ENCODE peak calls at places on chromosome 11, in four cellular contexts. One of them, this sample, is unnamed.
A peak's percentile ranks its signal among the peaks of the same experiment; 100 is the strongest.

GRCh38 chr11:102940714-102941588 is 14.6 kb downstream of the MMP13 start:
- DNase-seq in HFF-Myc: peak; percentile 70
- DNase-seq in adrenal gland: peak; percentile 52
- DNase-seq in fibroblast of the aortic adventitia: peak; percentile 85
- DNase-seq in this sample: peak; percentile 76

GRCh38 chr11:2298131-2298794 is 3.5 kb downstream of the C11orf21 start:
- DNase-seq in HFF-Myc: no peak
- DNase-seq in adrenal gland: no peak
- DNase-seq in fibroblast of the aortic adventitia: no peak
- DNase-seq in this sample: no peak

GRCh38 chr11:73199446-73199845 is 18.6 kb upstream of the P2RY2 start:
- DNase-seq in HFF-Myc: no peak
- DNase-seq in adrenal gland: no peak
- DNase-seq in fibroblast of the aortic adventitia: no peak
- DNase-seq in this sample: no peak

GRCh38 chr11:13669544-13670488 is 1.3 kb downstream of the FAR1 start:
- DNase-seq in HFF-Myc: no peak
- DNase-seq in adrenal gland: no peak
- DNase-seq in fibroblast of the aortic adventitia: peak; percentile 22
- DNase-seq in this sample: no peak

GRCh38 chr11:16815047-16815767 is 76.8 kb downstream of the C11orf58 start:
- DNase-seq in HFF-Myc: no peak
- DNase-seq in adrenal gland: peak; percentile 38
- DNase-seq in fibroblast of the aortic adventitia: peak; percentile 24
- DNase-seq in this sample: peak; percentile 50

GRCh38 chr11:40188848-40189247 is 1270.6 kb downstream of the LRRC4C start:
- DNase-seq in HFF-Myc: no peak
- DNase-seq in adrenal gland: no peak
- DNase-seq in fibroblast of the aortic adventitia: no peak
- DNase-seq in this sample: no peak

GRCh38 chr11:85827768-85828639 is 17.1 kb upstream of the SYTL2 start:
- DNase-seq in HFF-Myc: peak; percentile 66
- DNase-seq in adrenal gland: no peak
- DNase-seq in fibroblast of the aortic adventitia: peak; percentile 90
- DNase-seq in this sample: peak; percentile 95

GRCh38 chr11:110433393-110434333 is 3.9 kb downstream of the FDX1 start:
- DNase-seq in HFF-Myc: no peak
- DNase-seq in adrenal gland: no peak
- DNase-seq in fibroblast of the aortic adventitia: peak; percentile 64
- DNase-seq in this sample: peak; percentile 65

GRCh38 chr11:112227471-112227870 is 1.2 kb downstream of the PTS start:
- DNase-seq in HFF-Myc: no peak
- DNase-seq in adrenal gland: no peak
- DNase-seq in fibroblast of the aortic adventitia: no peak
- DNase-seq in this sample: no peak

GRCh38 chr11:57406337-57406904 is 16.0 kb upstream of the PRG2 start:
- DNase-seq in HFF-Myc: no peak
- DNase-seq in adrenal gland: no peak
- DNase-seq in fibroblast of the aortic adventitia: peak; percentile 15
- DNase-seq in this sample: peak; percentile 31

GRCh38 chr11:1140642-1141490 is 16.9 kb upstream of the MUC5AC start:
- DNase-seq in HFF-Myc: no peak
- DNase-seq in adrenal gland: no peak
- DNase-seq in fibroblast of the aortic adventitia: no peak
- DNase-seq in this sample: no peak

GRCh38 chr11:64760759-64761417 is 1.1 kb upstream of the PYGM start:
- DNase-seq in HFF-Myc: no peak
- DNase-seq in adrenal gland: no peak
- DNase-seq in fibroblast of the aortic adventitia: no peak
- DNase-seq in this sample: no peak

GRCh38 chr11:35662061-35662648 is 420 bp upstream of the TRIM44 start:
- DNase-seq in HFF-Myc: no peak
- DNase-seq in adrenal gland: no peak
- DNase-seq in fibroblast of the aortic adventitia: no peak
- DNase-seq in this sample: no peak

GRCh38 chr11:819943-820649 is 1.4 kb downstream of the PNPLA2 start:
- DNase-seq in HFF-Myc: no peak
- DNase-seq in adrenal gland: peak; percentile 92
- DNase-seq in fibroblast of the aortic adventitia: peak; percentile 43
- DNase-seq in this sample: peak; percentile 62

GRCh38 chr11:31173926-31174680 is 195.4 kb downstream of the DCDC1 start:
- DNase-seq in HFF-Myc: no peak
- DNase-seq in adrenal gland: no peak
- DNase-seq in fibroblast of the aortic adventitia: no peak
- DNase-seq in this sample: no peak

GRCh38 chr11:102853956-102854355 is 10.5 kb upstream of the MMP3 start:
- DNase-seq in HFF-Myc: no peak
- DNase-seq in adrenal gland: no peak
- DNase-seq in fibroblast of the aortic adventitia: no peak
- DNase-seq in this sample: no peak

GRCh38 chr11:74182635-74183034 is 11.5 kb downstream of the PPME1 start:
- DNase-seq in HFF-Myc: no peak
- DNase-seq in adrenal gland: no peak
- DNase-seq in fibroblast of the aortic adventitia: peak; percentile 7
- DNase-seq in this sample: no peak

GRCh38 chr11:2542406-2542805 is 97.6 kb downstream of the KCNQ1 start:
- DNase-seq in HFF-Myc: no peak
- DNase-seq in adrenal gland: peak; percentile 14
- DNase-seq in fibroblast of the aortic adventitia: no peak
- DNase-seq in this sample: no peak

GRCh38 chr11:43904737-43905515 is 24.3 kb downstream of the ALKBH3 start:
- DNase-seq in HFF-Myc: no peak
- DNase-seq in adrenal gland: no peak
- DNase-seq in fibroblast of the aortic adventitia: peak; percentile 70
- DNase-seq in this sample: peak; percentile 41

GRCh38 chr11:77175021-77175842 is 47.2 kb downstream of the MYO7A start:
- DNase-seq in HFF-Myc: no peak
- DNase-seq in adrenal gland: no peak
- DNase-seq in fibroblast of the aortic adventitia: no peak
- DNase-seq in this sample: no peak

GRCh38 chr11:1283091-1283511 is 26.3 kb downstream of the TOLLIP start:
- DNase-seq in HFF-Myc: no peak
- DNase-seq in adrenal gland: no peak
- DNase-seq in fibroblast of the aortic adventitia: no peak
- DNase-seq in this sample: no peak

GRCh38 chr11:33444835-33445594 is 187.8 kb downstream of the HIPK3 start:
- DNase-seq in HFF-Myc: no peak
- DNase-seq in adrenal gland: no peak
- DNase-seq in fibroblast of the aortic adventitia: peak; percentile 61
- DNase-seq in this sample: peak; percentile 29

GRCh38 chr11:43508511-43508918 is 149.8 kb downstream of the TTC17 start:
- DNase-seq in HFF-Myc: no peak
- DNase-seq in adrenal gland: no peak
- DNase-seq in fibroblast of the aortic adventitia: peak; percentile 60
- DNase-seq in this sample: peak; percentile 40

GRCh38 chr11:130908770-130909625 is 7.3 kb downstream of the SNX19 start:
- DNase-seq in HFF-Myc: no peak
- DNase-seq in adrenal gland: no peak
- DNase-seq in fibroblast of the aortic adventitia: peak; percentile 81
- DNase-seq in this sample: peak; percentile 86

GRCh38 chr11:46912526-46913150 is 5.7 kb downstream of the LRP4 start:
- DNase-seq in HFF-Myc: no peak
- DNase-seq in adrenal gland: no peak
- DNase-seq in fibroblast of the aortic adventitia: no peak
- DNase-seq in this sample: no peak

GRCh38 chr11:30107899-30108298 is 91.1 kb upstream of the KCNA4 start:
- DNase-seq in HFF-Myc: no peak
- DNase-seq in adrenal gland: peak; percentile 29
- DNase-seq in fibroblast of the aortic adventitia: peak; percentile 65
- DNase-seq in this sample: peak; percentile 54

GRCh38 chr11:130455493-130456127 is 7.2 kb downstream of the ADAMTS15 start:
- DNase-seq in HFF-Myc: no peak
- DNase-seq in adrenal gland: no peak
- DNase-seq in fibroblast of the aortic adventitia: no peak
- DNase-seq in this sample: no peak

GRCh38 chr11:115901069-115901468 is 396.9 kb upstream of the CADM1 start:
- DNase-seq in HFF-Myc: no peak
- DNase-seq in adrenal gland: no peak
- DNase-seq in fibroblast of the aortic adventitia: no peak
- DNase-seq in this sample: no peak

GRCh38 chr11:47302853-47303252 is 32.9 kb downstream of the MADD start:
- DNase-seq in HFF-Myc: no peak
- DNase-seq in adrenal gland: no peak
- DNase-seq in fibroblast of the aortic adventitia: no peak
- DNase-seq in this sample: no peak

GRCh38 chr11:134654161-134654915 is 242.3 kb upstream of the B3GAT1 start:
- DNase-seq in HFF-Myc: no peak
- DNase-seq in adrenal gland: no peak
- DNase-seq in fibroblast of the aortic adventitia: no peak
- DNase-seq in this sample: no peak

GRCh38 chr11:43819926-43820325 is 60.7 kb upstream of the ALKBH3 start:
- DNase-seq in HFF-Myc: no peak
- DNase-seq in adrenal gland: no peak
- DNase-seq in fibroblast of the aortic adventitia: no peak
- DNase-seq in this sample: no peak

GRCh38 chr11:8384199-8384821 is 120.6 kb upstream of the LMO1 start:
- DNase-seq in HFF-Myc: no peak
- DNase-seq in adrenal gland: peak; percentile 53
- DNase-seq in fibroblast of the aortic adventitia: peak; percentile 27
- DNase-seq in this sample: no peak
- TF ChIP-seq CTCF in HFF-Myc: no peak
- TF ChIP-seq CTCF in adrenal gland: peak; percentile 43
- TF ChIP-seq CTCF in fibroblast of the aortic adventitia: no peak
- TF ChIP-seq CTCF in this sample: no peak

DNA sequence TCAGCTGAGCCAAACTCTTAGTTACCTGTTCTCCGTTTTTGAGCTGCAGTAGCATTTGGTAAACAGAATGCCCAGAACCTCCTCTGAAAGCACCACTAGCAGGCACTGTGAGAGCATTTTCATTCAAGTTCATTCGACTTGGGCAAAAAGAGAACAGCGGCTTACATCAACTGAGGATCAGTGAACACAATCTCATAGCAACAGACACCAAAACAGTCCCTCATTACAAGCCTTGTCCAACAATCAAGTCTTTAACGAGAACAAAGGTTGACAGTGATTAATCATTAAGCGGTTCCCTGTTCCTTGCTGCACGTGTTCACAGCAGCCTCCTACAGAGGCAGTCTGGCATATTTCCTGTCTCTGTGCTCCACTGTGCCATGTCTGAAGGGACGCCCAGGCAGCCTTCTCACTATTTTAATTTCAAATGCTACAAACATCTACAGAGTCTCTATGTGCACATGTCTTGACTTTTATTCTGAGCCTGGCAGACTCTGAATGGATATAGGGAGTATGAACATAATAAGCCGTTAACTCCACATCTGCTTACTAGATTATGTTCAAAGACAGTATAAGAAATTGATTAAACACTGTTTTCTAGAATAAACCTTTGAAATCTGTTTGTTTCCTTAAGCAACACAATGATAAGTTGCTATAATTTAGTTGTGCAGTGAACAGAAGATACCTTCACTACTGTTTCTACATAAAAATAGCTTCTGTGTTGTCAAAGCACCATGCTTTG is 88.3 kb upstream of the MTMR2 start:
- DNase-seq in HFF-Myc: peak; percentile 47
- DNase-seq in adrenal gland: no peak
- DNase-seq in fibroblast of the aortic adventitia: peak; percentile 81
- DNase-seq in this sample: peak; percentile 87
- TF ChIP-seq CTCF in HFF-Myc: peak; percentile 62
- TF ChIP-seq CTCF in adrenal gland: peak; percentile 39
- TF ChIP-seq CTCF in fibroblast of the aortic adventitia: peak; percentile 88
- TF ChIP-seq CTCF in this sample: peak; percentile 84

GRCh38 chr11:12410006-12410728 is 32.8 kb downstream of the PARVA start:
- DNase-seq in HFF-Myc: no peak
- DNase-seq in adrenal gland: no peak
- DNase-seq in fibroblast of the aortic adventitia: peak; percentile 56
- DNase-seq in this sample: peak; percentile 53
- TF ChIP-seq CTCF in HFF-Myc: peak; percentile 20
- TF ChIP-seq CTCF in adrenal gland: no peak
- TF ChIP-seq CTCF in fibroblast of the aortic adventitia: peak; percentile 32
- TF ChIP-seq CTCF in this sample: no peak

GRCh38 chr11:119583585-119583984 is 145.4 kb downstream of the NECTIN1 start:
- DNase-seq in HFF-Myc: no peak
- DNase-seq in adrenal gland: no peak
- DNase-seq in fibroblast of the aortic adventitia: no peak
- DNase-seq in this sample: no peak
- TF ChIP-seq CTCF in HFF-Myc: peak; percentile 39
- TF ChIP-seq CTCF in adrenal gland: no peak
- TF ChIP-seq CTCF in fibroblast of the aortic adventitia: peak; percentile 11
- TF ChIP-seq CTCF in this sample: peak; percentile 24

GRCh38 chr11:95363710-95364109 is 132.7 kb upstream of the SESN3 start:
- DNase-seq in HFF-Myc: no peak
- DNase-seq in adrenal gland: no peak
- DNase-seq in fibroblast of the aortic adventitia: no peak
- DNase-seq in this sample: no peak
- TF ChIP-seq CTCF in HFF-Myc: no peak
- TF ChIP-seq CTCF in adrenal gland: no peak
- TF ChIP-seq CTCF in fibroblast of the aortic adventitia: no peak
- TF ChIP-seq CTCF in this sample: no peak

DNA sequence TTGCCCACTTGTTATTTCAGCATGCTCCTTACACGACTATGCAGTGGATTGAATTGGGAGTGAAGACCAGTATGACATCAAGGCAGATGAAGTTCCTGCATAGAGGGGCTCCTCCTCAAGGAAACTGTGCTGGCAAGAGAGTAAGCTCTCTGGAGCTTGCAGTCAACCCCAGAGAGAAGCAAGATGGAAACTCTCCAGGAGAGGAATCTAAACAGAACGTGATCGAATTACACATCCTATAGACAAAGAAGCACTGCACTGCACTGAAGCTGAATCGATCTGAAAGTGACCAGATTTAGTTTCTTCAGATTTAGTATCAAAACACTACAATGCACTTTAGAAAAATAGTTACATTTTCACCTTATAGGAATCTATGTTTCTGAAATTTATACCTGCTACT is 947.7 kb upstream of the TENM4 start:
- DNase-seq in HFF-Myc: no peak
- DNase-seq in adrenal gland: no peak
- DNase-seq in fibroblast of the aortic adventitia: no peak
- DNase-seq in this sample: no peak
- TF ChIP-seq CTCF in HFF-Myc: no peak
- TF ChIP-seq CTCF in adrenal gland: no peak
- TF ChIP-seq CTCF in fibroblast of the aortic adventitia: no peak
- TF ChIP-seq CTCF in this sample: no peak

GRCh38 chr11:14969922-14970323 is 2.2 kb downstream of the CALCA start:
- DNase-seq in HFF-Myc: no peak
- DNase-seq in adrenal gland: peak; percentile 18
- DNase-seq in fibroblast of the aortic adventitia: peak; percentile 11
- DNase-seq in this sample: no peak
- TF ChIP-seq CTCF in HFF-Myc: peak; percentile 66
- TF ChIP-seq CTCF in adrenal gland: no peak
- TF ChIP-seq CTCF in fibroblast of the aortic adventitia: peak; percentile 61
- TF ChIP-seq CTCF in this sample: peak; percentile 58

GRCh38 chr11:118079507-118079906 is 2.6 kb downstream of the TMPRSS4 start:
- DNase-seq in HFF-Myc: no peak
- DNase-seq in adrenal gland: no peak
- DNase-seq in fibroblast of the aortic adventitia: no peak
- DNase-seq in this sample: no peak
- TF ChIP-seq CTCF in HFF-Myc: no peak
- TF ChIP-seq CTCF in adrenal gland: no peak
- TF ChIP-seq CTCF in fibroblast of the aortic adventitia: no peak
- TF ChIP-seq CTCF in this sample: no peak

This sample was measured in astrocyte of the spinal cord.